ENCODE peak calls at places on chromosomes 4 and X, in nine cellular contexts. E, J, C, W, O, N, G, Y and A are unnamed samples. For H3K4me1, the result is how much of the 10 kb centered on the place peaks cover.

GRCh38 chr4:138901177-138901576 is 114.4 kb upstream of the NOCT start:
- DNase-seq in C (no peak), E (no peak), W (no peak), N (no peak), O (no peak), Y (no peak), G (no peak), J (no peak), A (no peak)

GRCh38 chr4:23881052-23881501 is 8.8 kb downstream of the PPARGC1A start:
- DNase-seq in J (no peak), G (no peak), N (no peak), O (no peak), C (no peak), W (no peak), Y (no peak), E (no peak), A (no peak)

GRCh38 chrX:101223226-101223625 is 3.6 kb downstream of the DRP2 start:
- DNase-seq in J (no peak), E (no peak), W (no peak), N (no peak), G (no peak), O (no peak), Y (no peak), C (no peak), A (no peak)

GRCh38 chrX:66149519-66149918 is 14.5 kb upstream of the HEPH start:
- DNase-seq in N (no peak), E (no peak), W (no peak), G (no peak), C (no peak), J (no peak), Y (no peak), O (no peak), A (no peak)

GRCh38 chrX:75154871-75155270 is 1.2 kb downstream of the ABCB7 start:
- DNase-seq in G (no peak), C (no peak), J (no peak), W (no peak), O (no peak), N (no peak), Y (no peak), E (no peak), A (no peak)

GRCh38 chr4:108270466-108271450 is 102.0 kb upstream of the LEF1 start:
- DNase-seq in J (no peak), W (no peak), E (no peak), N (no peak), C (no peak), G (no peak), O (no peak), Y (no peak), A (no peak)

GRCh38 chr4:88341227-88342192 is 37.1 kb upstream of the HERC6 start:
- DNase-seq in O (no peak), Y (peak), W (no peak), C (no peak), N (peak), J (no peak), E (no peak), G (peak), A (no peak)

GRCh38 chrX:130260316-130260715 is 8.4 kb downstream of the ZNF280C start:
- DNase-seq in O (no peak), E (no peak), Y (no peak), W (no peak), C (no peak), N (no peak), J (no peak), G (no peak), A (no peak)

GRCh38 chr4:76892601-76893000 is 5.3 kb downstream of the SOWAHB start:
- DNase-seq in O (no peak), C (no peak), N (no peak), G (no peak), Y (no peak), W (no peak), E (no peak), J (no peak), A (no peak)

GRCh38 chr4:96009720-96010119 is 169.8 kb downstream of the PDHA2 start:
- DNase-seq in W (no peak), Y (no peak), J (no peak), G (no peak), N (no peak), C (no peak), E (no peak), O (no peak), A (no peak)

GRCh38 chrX:85992811-85993229 is 54.5 kb downstream of the CHM start:
- DNase-seq in E (no peak), C (no peak), W (no peak), O (no peak), Y (no peak), N (no peak), G (no peak), J (no peak), A (no peak)

GRCh38 chrX:153459976-153460375 is 10.4 kb downstream of the HAUS7 start:
- DNase-seq in W (no peak), J (no peak), C (no peak), E (no peak), N (no peak), G (no peak), Y (peak), O (no peak), A (no peak)

GRCh38 chrX:40173662-40174593 is 76.2 kb upstream of the BCOR start:
- DNase-seq in Y (no peak), W (no peak), J (peak), O (peak), C (no peak), G (peak), E (no peak), N (no peak), A (peak)

GRCh38 chr4:168995537-168996295 is 14.3 kb downstream of the CBR4 start:
- DNase-seq in J (no peak), N (no peak), C (no peak), Y (no peak), E (no peak), O (no peak), G (peak), W (no peak), A (no peak)

GRCh38 chr4:3200423-3201090 is 48.4 kb upstream of the MSANTD1 start:
- DNase-seq in Y (no peak), C (peak), G (no peak), N (no peak), E (no peak), W (no peak), J (no peak), O (no peak), A (peak)

GRCh38 chrX:21943460-21944135 is 3.1 kb downstream of the SMS start:
- DNase-seq in Y (no peak), W (no peak), O (no peak), E (no peak), N (no peak), J (no peak), G (no peak), C (no peak), A (no peak)

GRCh38 chr4:76689079-76689817 is 208.7 kb downstream of the SOWAHB start:
- DNase-seq in J (peak), O (no peak), E (no peak), N (no peak), G (peak), C (no peak), W (peak), Y (peak), A (peak)

GRCh38 chr4:78496021-78496643 is 55.4 kb upstream of the ANXA3 start:
- DNase-seq in C (no peak), G (no peak), E (no peak), Y (no peak), W (no peak), J (no peak), N (no peak), O (no peak), A (no peak)

GRCh38 chr4:170025523-170026252 is 507 bp downstream of the MFAP3L start:
- DNase-seq in C (no peak), W (no peak), E (no peak), O (peak), Y (peak), G (peak), N (no peak), J (peak), A (peak)

GRCh38 chr4:113147498-113148231 is 98.2 kb downstream of the ANK2 start:
- DNase-seq in W (no peak), C (no peak), O (no peak), Y (no peak), G (no peak), N (no peak), E (no peak), J (no peak), A (no peak)
- H3K4me1 ChIP-seq in W (under half), C (under half), O (under half), Y (under half), G (under half), N (under half), E (under half), J (under half), A (under half)

GRCh38 chr4:683247-683897 is 5.6 kb downstream of the SLC49A3 start:
- DNase-seq in N (no peak), E (no peak), O (no peak), J (peak), C (peak), Y (peak), W (no peak), G (no peak), A (peak)
- H3K4me1 ChIP-seq in N (under half), E (under half), O (under half), J (under half), C (half or more), Y (under half), W (under half), G (half or more), A (under half)

DNA sequence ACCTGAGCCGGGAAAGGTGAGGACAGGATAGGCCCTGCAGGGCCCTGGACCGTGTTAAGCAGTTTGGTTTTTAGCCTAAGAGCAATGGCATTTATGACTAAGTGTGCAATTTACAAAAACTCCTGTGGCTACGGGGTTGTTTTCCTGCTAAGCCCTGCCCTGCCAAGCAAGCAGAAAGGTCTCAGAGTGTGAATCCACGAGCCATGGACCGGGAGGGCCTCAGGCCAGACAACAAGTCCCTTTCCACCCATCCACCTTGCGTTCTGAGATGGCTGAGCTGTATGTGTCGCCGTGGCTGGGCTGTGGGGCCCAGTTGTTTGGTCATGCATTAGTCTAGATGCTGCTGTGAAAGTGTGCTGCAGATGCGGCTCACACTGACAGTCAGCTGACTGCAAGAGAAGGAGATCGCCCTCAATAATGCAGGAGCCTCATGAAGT is 33.9 kb upstream of the AFAP1 start:
- DNase-seq in G (no peak), E (no peak), N (no peak), W (no peak), J (no peak), O (no peak), Y (no peak), C (no peak), A (no peak)
- H3K4me1 ChIP-seq in G (under half), E (under half), N (under half), W (under half), J (under half), O (under half), Y (under half), C (half or more), A (under half)

GRCh38 chr4:4490816-4491215 is 51.0 kb downstream of the STX18 start:
- DNase-seq in G (no peak), N (no peak), Y (no peak), J (no peak), E (no peak), W (no peak), C (no peak), O (no peak), A (no peak)
- H3K4me1 ChIP-seq in G (under half), N (under half), Y (under half), J (under half), E (under half), W (under half), C (under half), O (under half), A (under half)